ENCODE peak calls at places on chromosomes 5 and 9, in eight cellular contexts. X is upper lobe of left lung, E is A549, N is adrenal gland, M is spleen, I is stomach, W is transverse colon, L is IMR-90. Y is an unnamed sample.

GRCh38 chr9:117746263-117746662 is 42.1 kb downstream of the TLR4 start:
- DNase-seq in I (no peak), E (no peak), N (no peak), X (no peak), W (no peak), L (no peak), M (no peak), Y (no peak)

GRCh38 chr5:139282195-139282557 is 11.4 kb upstream of the MATR3 start:
- DNase-seq in L (peak), N (no peak), W (no peak), E (no peak), I (no peak), X (no peak), M (no peak), Y (no peak)

GRCh38 chr9:132800038-132800648 is 77.9 kb downstream of the AK8 start:
- DNase-seq in M (peak), X (peak), I (peak), L (peak), N (peak), E (peak), W (peak), Y (peak)

GRCh38 chr9:82903503-82903902 is 159.4 kb downstream of the RASEF start:
- DNase-seq in X (no peak), W (no peak), L (no peak), E (peak), M (no peak), I (no peak), N (no peak), Y (no peak)

GRCh38 chr5:151896041-151896691 is 28.5 kb downstream of the GLRA1 start:
- DNase-seq in I (no peak), W (no peak), X (no peak), L (peak), N (no peak), E (peak), M (no peak), Y (no peak)

GRCh38 chr9:108815156-108815555 is 40.6 kb downstream of the ACTL7B start:
- DNase-seq in I (no peak), M (no peak), N (no peak), W (no peak), E (no peak), X (no peak), L (no peak), Y (no peak)

GRCh38 chr5:57386958-57387357 is 95.7 kb downstream of the ACTBL2 start:
- DNase-seq in E (peak), N (no peak), M (no peak), X (no peak), W (no peak), I (no peak), L (peak), Y (no peak)

GRCh38 chr9:12753931-12754330 is 20.9 kb upstream of the LURAP1L start:
- DNase-seq in M (no peak), E (no peak), W (no peak), N (no peak), X (no peak), L (no peak), I (no peak), Y (no peak)

GRCh38 chr5:123154857-123155467 is 65.9 kb downstream of the PRDM6 start:
- DNase-seq in W (no peak), N (no peak), M (no peak), X (no peak), E (no peak), I (no peak), L (no peak), Y (no peak)

GRCh38 chr5:73938280-73938937 is 312.4 kb downstream of the ARHGEF28 start:
- DNase-seq in X (no peak), I (no peak), W (no peak), E (peak), M (no peak), N (no peak), L (peak), Y (no peak)

GRCh38 chr5:137561572-137561971 is 62.4 kb upstream of the SPOCK1 start:
- DNase-seq in E (no peak), N (no peak), X (no peak), W (no peak), L (no peak), I (no peak), M (no peak), Y (no peak)

GRCh38 chr9:130877300-130877699 is 19.3 kb downstream of the QRFP start:
- DNase-seq in I (no peak), N (no peak), E (no peak), L (no peak), M (no peak), X (no peak), W (no peak), Y (no peak)

GRCh38 chr5:149632311-149633251 is 51.3 kb downstream of the ARHGEF37 start:
- DNase-seq in W (peak), L (peak), N (no peak), X (peak), E (peak), M (no peak), I (peak), Y (no peak)

GRCh38 chr5:96692436-96692835 is 30.3 kb downstream of the CAST start:
- DNase-seq in N (no peak), M (no peak), W (no peak), X (peak), E (peak), I (no peak), L (peak), Y (no peak)

GRCh38 chr5:123156577-123157296 is 67.7 kb downstream of the PRDM6 start:
- DNase-seq in X (no peak), I (no peak), E (no peak), M (no peak), N (peak), L (peak), W (no peak), Y (no peak)

GRCh38 chr5:140553657-140554056 is 3.6 kb downstream of the SRA1 start:
- DNase-seq in L (peak), W (no peak), I (no peak), M (no peak), E (no peak), N (no peak), X (no peak), Y (no peak)

GRCh38 chr5:150286820-150287219 is 2.8 kb downstream of the CAMK2A start:
- DNase-seq in M (peak), W (no peak), N (no peak), X (no peak), I (no peak), L (no peak), E (peak), Y (no peak)

GRCh38 chr9:14788846-14789245 is 66.3 kb upstream of the CER1 start:
- DNase-seq in I (no peak), X (no peak), N (no peak), M (no peak), L (no peak), E (no peak), W (no peak), Y (no peak)

GRCh38 chr9:135522931-135523330 is 1.7 kb downstream of the LCN1 start:
- DNase-seq in E (no peak), I (peak), M (no peak), N (no peak), X (no peak), L (no peak), W (no peak), Y (no peak)

GRCh38 chr9:135864447-135865049 is 42.8 kb downstream of the CAMSAP1 start:
- DNase-seq in X (peak), I (peak), L (peak), N (peak), E (peak), M (peak), W (peak), Y (peak)

GRCh38 chr5:107993341-107993740 is 322.6 kb upstream of the EFNA5 start:
- DNase-seq in M (no peak), E (no peak), L (no peak), X (no peak), W (no peak), I (no peak), N (no peak), Y (no peak)

GRCh38 chr9:99255651-99256050 is 33.6 kb downstream of the SEC61B start:
- DNase-seq in N (no peak), I (no peak), L (no peak), E (no peak), M (no peak), X (no peak), W (no peak), Y (no peak)

GRCh38 chr9:99253134-99253533 is 31.1 kb downstream of the SEC61B start:
- DNase-seq in I (no peak), N (no peak), M (no peak), X (no peak), E (no peak), W (no peak), L (no peak), Y (no peak)

GRCh38 chr9:99257723-99258364 is 35.8 kb downstream of the SEC61B start:
- DNase-seq in X (no peak), M (no peak), N (no peak), I (no peak), W (no peak), L (no peak), E (no peak), Y (no peak)

GRCh38 chr9:99251157-99251556 is 29.1 kb downstream of the SEC61B start:
- DNase-seq in E (no peak), L (no peak), N (no peak), I (no peak), X (no peak), M (no peak), W (no peak), Y (no peak)

GRCh38 chr9:99253772-99254431 is 31.8 kb downstream of the SEC61B start:
- DNase-seq in I (no peak), W (peak), M (peak), X (no peak), L (no peak), E (no peak), N (no peak), Y (no peak)
- TF ChIP-seq CTCF in I (no peak), W (no peak), M (no peak), X (no peak), L (no peak), E (no peak), N (no peak), Y (no peak)

GRCh38 chr5:157744055-157745011 is 821 bp downstream of the LSM11 start:
- DNase-seq in N (peak), M (peak), L (no peak), E (no peak), I (no peak), W (peak), X (peak), Y (no peak)
- TF ChIP-seq POLR2A in N (no peak), M (no peak), L (no peak), E (no peak), I (no peak), W (no peak), X (no peak), Y (no peak)

DNA sequence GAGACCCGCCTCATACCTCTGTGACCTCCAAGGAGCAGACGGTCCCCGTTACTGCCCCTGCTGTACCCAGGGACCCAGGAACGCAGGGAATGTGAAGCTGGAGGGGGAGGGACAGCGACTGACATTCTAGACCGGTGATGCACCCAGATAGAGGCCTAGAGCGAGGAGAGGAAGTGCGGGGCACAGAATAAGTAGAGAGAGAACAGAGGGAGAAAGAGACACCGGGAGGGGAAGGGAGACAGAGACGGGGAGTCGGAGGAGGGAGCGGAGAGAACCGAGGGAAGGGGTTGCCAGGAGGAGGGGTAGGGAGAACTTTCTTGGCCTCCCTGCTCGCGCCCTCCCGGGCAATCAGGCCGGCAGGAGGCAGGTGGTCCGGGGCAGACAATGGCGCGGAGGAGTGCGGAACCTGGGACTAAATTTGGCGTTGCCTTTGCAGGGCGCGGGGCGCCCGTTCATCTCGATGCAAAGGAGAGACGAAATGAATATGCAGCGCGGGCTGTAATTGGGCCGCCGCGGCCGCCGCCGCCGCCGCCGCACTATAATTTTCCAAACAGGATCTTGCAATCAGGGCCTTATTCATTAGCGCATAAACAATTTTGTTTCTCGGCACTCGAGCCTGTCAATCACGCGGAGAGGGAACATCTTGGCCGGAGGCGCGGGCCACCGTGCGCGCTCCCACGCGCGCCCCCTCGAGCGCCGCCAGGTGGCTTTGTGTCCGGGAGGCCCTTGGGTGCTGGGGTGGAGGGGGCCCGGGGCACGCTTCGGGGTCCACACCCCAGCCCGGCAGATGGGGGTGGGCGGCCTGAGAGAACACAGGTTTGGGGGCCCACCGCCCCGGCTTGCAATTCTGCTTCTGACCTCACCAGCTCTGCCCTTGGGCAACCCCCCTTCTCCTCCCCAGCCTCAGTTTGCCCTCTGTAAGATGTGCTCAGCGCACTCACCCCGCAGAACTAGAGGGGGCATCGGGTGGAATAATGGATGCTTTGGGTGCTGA is 32.9 kb downstream of the NDUFA8 start:
- DNase-seq in W (no peak), I (no peak), X (no peak), M (no peak), E (no peak), N (no peak), L (peak), Y (no peak)
- TF ChIP-seq CTCF in W (no peak), I (no peak), X (no peak), M (no peak), E (no peak), N (no peak), L (no peak), Y (no peak)

GRCh38 chr5:60084226-60084625 is 190.7 kb upstream of the PDE4D start:
- DNase-seq in N (no peak), I (no peak), W (no peak), M (no peak), E (no peak), X (no peak), L (no peak), Y (no peak)

DNA sequence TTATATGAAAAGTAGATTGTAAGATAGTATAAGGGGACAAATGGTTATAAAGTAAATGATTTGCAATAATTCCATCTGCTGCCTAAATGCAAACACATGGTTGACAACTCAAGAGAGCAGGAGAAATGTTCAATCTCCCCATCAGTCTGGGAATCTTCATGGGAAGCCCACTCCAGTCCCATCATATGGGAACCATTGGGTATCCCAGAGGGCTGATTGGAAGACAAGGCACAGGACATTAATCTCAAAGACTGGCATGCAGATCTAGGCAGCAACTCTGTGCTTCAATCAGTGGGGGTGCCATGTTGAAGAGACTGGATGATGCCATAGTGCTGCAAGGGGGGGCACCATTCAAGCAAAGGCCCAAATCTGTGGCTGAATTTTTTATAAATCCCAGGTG is 193.1 kb upstream of the PDE4D start:
- DNase-seq in W (no peak), M (no peak), L (no peak), X (no peak), E (no peak), N (no peak), I (no peak), Y (no peak)
- TF ChIP-seq POLR2A in W (no peak), M (no peak), L (no peak), X (no peak), E (no peak), N (no peak), I (no peak), Y (no peak)